ENCODE peak calls at places on chromosomes 16 and 17, in six cellular contexts. K is skeletal muscle cell, H is frontal cortex, E is HS-5, Q is iPS DF 6.9, O is posterior cingulate gyrus. T is an unnamed sample.

GRCh38 chr17:35088647-35088910 is 25.1 kb upstream of the RFFL start:
- DNase-seq in K (no peak), H (no peak), E (no peak), Q (no peak), O (no peak), T (peak; percentile 67)

GRCh38 chr16:23976091-23977001 is 140.6 kb downstream of the PRKCB start:
- DNase-seq in K (no peak), H (no peak), E (no peak), Q (no peak), O (no peak), T (no peak)

GRCh38 chr16:2015117-2015946 is 4.3 kb upstream of the NPW start:
- DNase-seq in K (no peak), H (no peak), E (peak; percentile 74), Q (no peak), O (no peak), T (no peak)

GRCh38 chr17:4162366-4162765 is 19.4 kb downstream of the CYB5D2 start:
- DNase-seq in K (no peak), H (no peak), E (no peak), Q (no peak), O (no peak), T (no peak)

GRCh38 chr16:424033-424622 is 1.3 kb upstream of the RAB11FIP3 start:
- DNase-seq in K (peak; percentile 88), H (peak; percentile 63), E (peak; percentile 97), Q (no peak), O (peak; percentile 67), T (peak; percentile 46)

GRCh38 chr17:34579979-34580684 is 750 bp downstream of the TMEM132E start:
- DNase-seq in K (no peak), H (peak; percentile 66), E (no peak), Q (no peak), O (no peak), T (peak; percentile 56)

GRCh38 chr16:58367252-58367651 is 25.0 kb upstream of the GINS3 start:
- DNase-seq in K (no peak), H (no peak), E (no peak), Q (no peak), O (no peak), T (no peak)

GRCh38 chr16:59684911-59685310 is 950.8 kb upstream of the GOT2 start:
- DNase-seq in K (peak; percentile 10), H (no peak), E (no peak), Q (no peak), O (no peak), T (no peak)

GRCh38 chr16:81366316-81366932 is 51.7 kb downstream of the GAN start:
- DNase-seq in K (peak; percentile 4), H (peak; percentile 51), E (peak; percentile 4), Q (no peak), O (no peak), T (peak; percentile 51)

GRCh38 chr16:67936124-67936875 is at the start of gene PSMB10:
- DNase-seq in K (no peak), H (peak; percentile 58), E (no peak), Q (no peak), O (peak; percentile 42), T (peak; percentile 29)

GRCh38 chr16:79970551-79971236 is 370.2 kb upstream of the MAF start:
- DNase-seq in K (no peak), H (no peak), E (no peak), Q (no peak), O (no peak), T (no peak)

GRCh38 chr16:79912592-79913310 is 312.2 kb upstream of the MAF start:
- DNase-seq in K (no peak), H (no peak), E (no peak), Q (no peak), O (no peak), T (no peak)

GRCh38 chr16:31129568-31130335 is 5.8 kb downstream of the PRSS8 start:
- DNase-seq in K (no peak), H (peak; percentile 59), E (no peak), Q (no peak), O (no peak), T (peak; percentile 29)

GRCh38 chr17:43216762-43217613 is 5.3 kb downstream of the TMEM106A start:
- DNase-seq in K (no peak), H (no peak), E (no peak), Q (no peak), O (no peak), T (no peak)

GRCh38 chr17:17815436-17816200 is 21.2 kb downstream of the SREBF1 start:
- DNase-seq in K (no peak), H (no peak), E (no peak), Q (no peak), O (no peak), T (no peak)

GRCh38 chr16:69166946-69167930 is 19.7 kb upstream of the SNTB2 start:
- DNase-seq in K (no peak), H (no peak), E (peak; percentile 24), Q (no peak), O (no peak), T (no peak)

GRCh38 chr17:72162569-72162968 is 41.7 kb downstream of the SOX9 start:
- DNase-seq in K (no peak), H (no peak), E (no peak), Q (no peak), O (no peak), T (no peak)

GRCh38 chr17:82267575-82268379 is 5.7 kb downstream of the CSNK1D start:
- DNase-seq in K (peak; percentile 88), H (peak; percentile 87), E (peak; percentile 90), Q (no peak), O (peak; percentile 83), T (peak; percentile 84)

GRCh38 chr16:2149630-2150417 is 1.4 kb downstream of the RAB26 start:
- DNase-seq in K (no peak), H (no peak), E (no peak), Q (no peak), O (no peak), T (no peak)

T was measured in midbrain.